ENCODE peak calls at places on chromosome 1, in eight cellular contexts. N is Panc1, P is mammary epithelial cell, W is breast epithelium, I is Peyer's patch, J is fibroblast of lung, T is DND-41, V is thyroid gland. S is an unnamed sample. For H3K9me3, the result is how much of the 10 kb centered on the place peaks cover.

GRCh38 chr1:232574867-232575523 is 54.9 kb downstream of the SIPA1L2 start:
- DNase-seq in I (no peak), V (no peak), J (no peak), N (no peak), T (no peak), W (no peak), P (peak), S (no peak)

GRCh38 chr1:47942238-47942629 is 55.0 kb downstream of the TRABD2B start:
- DNase-seq in W (no peak), J (no peak), I (no peak), V (no peak), N (no peak), T (no peak), P (peak), S (no peak)

GRCh38 chr1:206739411-206740076 is 31.0 kb upstream of the IL19 start:
- DNase-seq in J (no peak), T (no peak), P (no peak), I (no peak), W (no peak), N (no peak), V (no peak), S (no peak)

GRCh38 chr1:226664413-226665101 is 74.5 kb downstream of the ITPKB start:
- DNase-seq in T (no peak), P (no peak), V (no peak), N (no peak), W (no peak), I (no peak), J (peak), S (peak)

GRCh38 chr1:16248603-16249534 is 11.9 kb upstream of the CPLANE2 start:
- DNase-seq in J (peak), T (peak), I (peak), N (no peak), W (peak), V (peak), P (peak), S (peak)

GRCh38 chr1:25904942-25905679 is 1.1 kb downstream of the STMN1 start:
- DNase-seq in P (peak), N (no peak), J (peak), I (peak), W (peak), T (peak), V (peak), S (peak)

GRCh38 chr1:161190962-161191521 is 7.8 kb downstream of the ADAMTS4 start:
- DNase-seq in V (no peak), I (no peak), P (no peak), W (no peak), J (no peak), N (no peak), T (no peak), S (no peak)

GRCh38 chr1:38657873-38658272 is 201.7 kb downstream of the RRAGC start:
- DNase-seq in V (no peak), W (no peak), T (no peak), J (no peak), N (no peak), I (no peak), P (no peak), S (no peak)

GRCh38 chr1:61638296-61638695 is 86.6 kb downstream of the TM2D1 start:
- DNase-seq in P (no peak), J (no peak), I (no peak), V (no peak), T (no peak), N (no peak), W (no peak), S (no peak)

GRCh38 chr1:232904566-232904965 is 45.8 kb upstream of the NTPCR start:
- DNase-seq in J (peak), P (peak), N (no peak), W (no peak), I (no peak), T (no peak), V (peak), S (no peak)

GRCh38 chr1:11357291-11357690 is 84.3 kb downstream of the UBIAD1 start:
- DNase-seq in T (no peak), J (no peak), W (no peak), P (no peak), I (no peak), V (no peak), N (no peak), S (no peak)

DNA sequence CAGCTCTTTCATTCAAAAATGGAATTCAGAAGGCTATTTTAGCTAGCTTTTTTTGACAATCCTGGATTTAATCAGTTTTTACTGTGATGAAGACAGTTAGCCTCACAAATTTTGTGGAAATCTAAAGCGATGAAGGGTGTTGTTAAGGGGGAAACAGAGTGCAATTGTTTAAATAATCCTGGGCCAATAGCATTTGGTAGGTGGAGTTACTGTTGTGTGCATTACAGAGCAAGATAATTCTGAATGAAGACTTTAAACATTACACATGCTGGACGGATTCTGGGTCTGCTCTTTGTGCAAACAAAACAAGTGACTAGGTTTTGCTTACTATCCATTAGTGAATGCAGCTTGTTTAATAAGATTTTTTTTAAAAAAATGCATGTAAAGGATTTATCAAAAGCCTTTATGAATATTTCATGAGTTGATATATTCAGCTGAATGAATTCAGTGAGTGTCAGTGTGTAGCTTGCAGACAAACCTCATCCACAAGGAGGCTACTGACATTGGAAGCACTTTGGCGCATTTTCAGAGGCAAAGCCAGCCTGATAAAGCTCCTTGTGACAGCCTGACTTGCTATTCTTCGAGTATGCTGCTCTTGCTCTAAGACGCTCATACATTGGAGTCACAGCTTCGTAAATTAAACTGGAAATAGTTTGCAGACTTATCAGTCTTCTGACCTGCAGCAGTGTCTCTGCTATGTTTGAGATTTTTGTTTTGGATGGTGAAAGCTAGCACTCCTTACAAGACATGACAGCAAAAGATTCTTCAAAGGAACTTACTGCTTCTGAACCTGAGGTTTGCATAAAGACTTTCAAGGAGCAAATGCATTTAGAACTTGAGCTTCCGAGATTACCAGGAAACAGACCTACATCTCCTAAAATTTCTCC is 199.7 kb downstream of the PDE4B start:
- DNase-seq in P (no peak), T (no peak), J (peak), N (no peak), W (no peak), I (no peak), V (no peak), S (no peak)
- TF ChIP-seq CTCF in P (no peak), T (no peak), J (peak), N (no peak), W (no peak), I (no peak), V (no peak), S (no peak)

GRCh38 chr1:89530690-89531089 is 6.1 kb downstream of the LRRC8B start:
- DNase-seq in W (no peak), N (no peak), I (no peak), J (no peak), P (no peak), T (no peak), V (no peak), S (no peak)
- H3K4me3 ChIP-seq in W (no peak), N (no peak), I (no peak), J (no peak), P (no peak), T (no peak), V (no peak), S (no peak)

GRCh38 chr1:97920275-97920831 is 481 bp downstream of the DPYD start:
- DNase-seq in V (no peak), W (no peak), T (no peak), P (peak), I (no peak), J (peak), N (no peak), S (no peak)
- H3K9me3 ChIP-seq in V (under half), W (under half), T (under half), P (under half), I (under half), J (under half), N (under half), S (under half)

GRCh38 chr1:178564086-178564782 is 51.3 kb downstream of the TEX35 start:
- DNase-seq in T (no peak), V (no peak), N (no peak), J (peak), I (no peak), W (no peak), P (no peak), S (peak)
- TF ChIP-seq CTCF in T (no peak), V (no peak), N (no peak), J (no peak), I (no peak), W (no peak), P (no peak), S (no peak)

DNA sequence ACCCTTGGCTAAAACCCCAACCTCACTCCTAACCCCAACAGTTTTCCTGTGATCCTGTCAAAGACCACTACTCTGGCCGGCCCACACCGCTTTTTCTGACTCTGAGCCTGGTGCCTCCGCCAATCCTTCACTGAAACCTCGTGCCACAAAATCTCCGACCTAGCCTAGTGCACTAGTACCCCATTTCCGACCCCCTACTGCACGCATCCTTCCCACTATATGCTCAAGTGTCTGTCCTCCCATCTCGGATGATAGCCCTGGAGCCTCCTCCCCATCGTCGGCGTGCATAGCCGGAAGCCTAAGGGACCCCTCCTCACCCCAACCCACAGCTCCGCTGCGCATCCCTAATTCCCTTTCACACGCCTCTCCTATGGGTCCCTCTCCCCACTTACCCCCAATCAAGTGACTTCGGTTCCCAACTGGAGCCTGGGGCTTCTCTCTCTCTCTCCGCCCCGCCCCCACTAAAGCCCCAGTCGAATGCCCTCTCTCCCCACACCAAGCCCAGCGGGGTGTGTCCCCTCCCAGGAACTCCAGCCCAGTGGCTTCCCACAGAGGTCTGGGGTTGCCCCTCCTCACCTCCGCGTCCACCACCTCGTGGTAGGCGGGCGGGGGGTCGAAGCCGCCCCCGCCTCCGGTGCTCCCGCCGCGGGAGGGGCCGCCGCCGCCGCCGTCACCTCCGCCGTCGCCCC is 806 bp downstream of the USP24 start:
- DNase-seq in P (peak), I (peak), V (peak), W (no peak), J (peak), T (peak), N (no peak), S (peak)
- H3K4me3 ChIP-seq in P (peak), I (peak), V (peak), W (peak), J (peak), T (peak), N (peak), S (peak)

DNA sequence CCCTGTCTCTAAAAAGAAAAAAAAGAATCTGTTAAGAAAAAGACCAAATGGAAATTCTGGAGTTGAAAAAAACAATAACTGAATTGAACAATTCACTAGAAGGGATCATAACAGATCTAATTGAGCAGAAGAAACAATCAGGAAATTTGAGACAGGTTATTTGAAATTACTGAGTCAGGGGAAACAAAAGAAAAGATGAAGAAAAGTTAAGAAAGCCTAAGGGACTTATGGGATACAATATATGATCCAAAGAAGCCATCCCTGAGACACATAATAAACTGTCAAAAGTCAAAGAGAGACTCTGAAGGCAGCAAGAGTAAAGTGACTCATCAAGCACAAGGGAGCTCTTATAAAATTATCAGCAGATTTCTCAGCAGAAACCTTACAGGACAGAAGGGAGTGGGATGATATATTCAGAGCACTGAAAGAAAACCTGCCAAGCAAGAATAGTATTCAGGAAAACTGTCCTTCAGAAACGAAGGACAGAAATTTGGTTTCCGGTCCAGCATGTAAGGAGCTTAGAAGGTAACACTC is 44.5 kb downstream of the SLC2A1 start:
- DNase-seq in N (no peak), V (no peak), P (peak), W (no peak), T (no peak), J (no peak), I (no peak), S (no peak)
- H3K9me3 ChIP-seq in N (under half), V (under half), P (under half), W (under half), T (under half), J (under half), I (under half), S (under half)

S was measured in mucosa of descending colon.